ENCODE peak calls at places on chromosomes 16 and 17, in five cellular contexts. Z is LoVo; A is NCI-H2171; L is fibroblast of mammary gland; V is stimulated activated CD4-positive, alpha-beta T cell treated with anti-CD3 and anti-CD28 coated beads, Interleukin-2, amount 100 ng/mL, for 24 hours. D is an unnamed sample.

GRCh38 chr17:51439395-51440229 is 179.3 kb downstream of the UTP18 start:
- DNase-seq in L (no peak), V (no peak), A (no peak), Z (no peak), D (peak; percentile 86)

GRCh38 chr17:83109793-83110645 is 30.6 kb downstream of the METRNL start:
- DNase-seq in V (no peak), L (peak; percentile 95), Z (peak; percentile 93), A (no peak), D (peak; percentile 94)

GRCh38 chr16:57041182-57042156 is 50.9 kb upstream of the CPNE2 start:
- DNase-seq in Z (no peak), L (no peak), A (no peak), V (peak; percentile 89), D (no peak)

GRCh38 chr17:69639096-69639495 is 224.6 kb downstream of the MAP2K6 start:
- DNase-seq in Z (no peak), A (no peak), L (no peak), V (no peak), D (no peak)

GRCh38 chr17:76405967-76406647 is 21.7 kb downstream of the SPHK1 start:
- DNase-seq in L (peak; percentile 61), A (peak; percentile 63), V (no peak), Z (no peak), D (no peak)

GRCh38 chr16:11251525-11252481 is 4.2 kb downstream of the SOCS1 start:
- DNase-seq in A (no peak), V (peak; percentile 86), L (peak; percentile 70), Z (no peak), D (peak; percentile 77)

GRCh38 chr16:64410306-64410705 is 711.6 kb downstream of the CDH11 start:
- DNase-seq in V (no peak), A (no peak), Z (no peak), L (peak; percentile 61), D (no peak)

GRCh38 chr17:44607836-44608690 is 48.2 kb upstream of the MEIOC start:
- DNase-seq in Z (no peak), V (no peak), A (no peak), L (peak; percentile 62), D (no peak)

GRCh38 chr17:78884148-78884870 is 18.7 kb downstream of the CEP295NL start:
- DNase-seq in V (no peak), L (peak; percentile 40), Z (no peak), A (no peak), D (no peak)

GRCh38 chr17:79042421-79043190 is 18.6 kb downstream of the C1QTNF1 start:
- DNase-seq in V (peak; percentile 77), A (no peak), Z (peak; percentile 79), L (peak; percentile 73), D (peak; percentile 45)

GRCh38 chr17:79789943-79790804 is 6.7 kb downstream of the CBX8 start:
- DNase-seq in Z (no peak), A (no peak), V (no peak), L (no peak), D (no peak)

GRCh38 chr17:2179615-2180295 is 123.8 kb downstream of the SMG6 start:
- DNase-seq in V (no peak), Z (no peak), L (peak; percentile 99), A (peak; percentile 80), D (peak; percentile 40)

GRCh38 chr16:89599451-89599858 is 14.0 kb upstream of the DPEP1 start:
- DNase-seq in Z (peak; percentile 41), V (no peak), A (no peak), L (peak; percentile 22), D (peak; percentile 47)

GRCh38 chr17:77800832-77801231 is 157.7 kb upstream of the TNRC6C start:
- DNase-seq in A (peak; percentile 76), V (no peak), Z (no peak), L (no peak), D (no peak)

GRCh38 chr16:54366005-54366634 is 79.5 kb upstream of the IRX3 start:
- DNase-seq in V (no peak), Z (no peak), L (no peak), A (no peak), D (no peak)

GRCh38 chr17:67912088-67912487 is 84.2 kb downstream of the C17orf58 start:
- DNase-seq in V (no peak), L (no peak), Z (no peak), A (no peak), D (no peak)

GRCh38 chr17:82399030-82399429 is 19.1 kb upstream of the HEXD start:
- DNase-seq in Z (no peak), V (no peak), L (peak; percentile 99), A (no peak), D (no peak)

GRCh38 chr17:28878981-28879380 is 18.6 kb downstream of the FLOT2 start:
- DNase-seq in Z (no peak), A (no peak), L (peak; percentile 33), V (no peak), D (no peak)

GRCh38 chr17:63626551-63627228 is 4.5 kb downstream of the MAP3K3 start:
- DNase-seq in A (no peak), Z (no peak), V (no peak), L (peak; percentile 22), D (no peak)

GRCh38 chr17:82848022-82848592 is 8.3 kb upstream of the ZNF750 start:
- DNase-seq in A (no peak), Z (peak; percentile 63), L (peak; percentile 72), V (peak; percentile 32), D (no peak)

GRCh38 chr16:52446076-52446475 is 100.9 kb downstream of the TOX3 start:
- DNase-seq in V (no peak), L (no peak), A (no peak), Z (no peak), D (no peak)

GRCh38 chr17:40555296-40556190 is 9.7 kb downstream of the CCR7 start:
- DNase-seq in V (no peak), L (no peak), Z (no peak), A (no peak), D (no peak)

GRCh38 chr16:81523387-81524115 is 78.9 kb downstream of the CMIP start:
- DNase-seq in A (no peak), Z (peak; percentile 56), L (peak; percentile 89), V (no peak), D (peak; percentile 71)

GRCh38 chr16:51767564-51767963 is 616.5 kb upstream of the SALL1 start:
- DNase-seq in Z (no peak), A (no peak), L (no peak), V (no peak), D (no peak)

GRCh38 chr17:14873996-14874395 is 391.1 kb downstream of the PMP22 start:
- DNase-seq in L (no peak), Z (no peak), V (no peak), A (no peak), D (no peak)

GRCh38 chr17:68378202-68379149 is 78.8 kb downstream of the WIPI1 start:
- DNase-seq in Z (no peak), L (peak; percentile 98), A (peak; percentile 50), V (no peak), D (peak; percentile 81)

GRCh38 chr16:89708481-89708931 is 7.0 kb upstream of the SPATA2L start:
- DNase-seq in Z (no peak), A (no peak), L (no peak), V (no peak), D (no peak)

GRCh38 chr16:80667925-80668324 is 127.1 kb downstream of the DYNLRB2 start:
- DNase-seq in V (no peak), A (no peak), L (no peak), Z (no peak), D (no peak)

GRCh38 chr17:14396542-14396941 is 95.7 kb downstream of the HS3ST3B1 start:
- DNase-seq in Z (no peak), L (peak; percentile 34), V (no peak), A (no peak), D (peak; percentile 13)

GRCh38 chr17:979539-980405 is at the start of gene NXN:
- DNase-seq in L (peak; percentile 56), Z (peak; percentile 82), A (peak; percentile 70), V (peak; percentile 91), D (peak; percentile 50)

GRCh38 chr16:13453325-13453724 is 466.6 kb upstream of the ERCC4 start:
- DNase-seq in L (peak; percentile 69), A (peak; percentile 3), Z (no peak), V (no peak), D (peak; percentile 18)

GRCh38 chr17:27332485-27333409 is 38.8 kb downstream of the WSB1 start:
- DNase-seq in L (peak; percentile 95), V (peak; percentile 86), Z (peak; percentile 99), A (peak; percentile 89), D (peak; percentile 100)

GRCh38 chr16:11742041-11742535 is 569 bp downstream of the TXNDC11 start:
- DNase-seq in V (peak; percentile 62), L (no peak), A (no peak), Z (peak; percentile 24), D (no peak)

GRCh38 chr16:83887564-83887963 is 11.4 kb upstream of the MLYCD start:
- DNase-seq in L (peak; percentile 8), V (no peak), A (no peak), Z (no peak), D (no peak)

GRCh38 chr16:57137043-57137442 is 44.7 kb downstream of the CPNE2 start:
- DNase-seq in Z (no peak), V (no peak), L (no peak), A (no peak), D (no peak)

GRCh38 chr17:2075336-2076056 is 20.6 kb downstream of the HIC1 start:
- DNase-seq in Z (no peak), L (peak; percentile 53), V (no peak), A (no peak), D (no peak)

GRCh38 chr17:82929011-82929622 is 89.3 kb upstream of the ZNF750 start:
- DNase-seq in L (no peak), Z (no peak), V (no peak), A (no peak), D (no peak)

GRCh38 chr17:77405867-77406513 is 265.2 kb downstream of the SEC14L1 start:
- DNase-seq in V (no peak), Z (no peak), L (no peak), A (no peak), D (no peak)

GRCh38 chr16:13665876-13666275 is 254.1 kb upstream of the ERCC4 start:
- DNase-seq in V (no peak), A (no peak), Z (no peak), L (no peak), D (no peak)

D was measured in HT1080.